ENCODE peak calls at places on chromosomes 5 and 9, in four cellular contexts. L is hepatocyte, K is fibroblast of lung, F is right atrium auricular region. Q is an unnamed sample.

GRCh38 chr9:116316231-116316630 is 162.6 kb downstream of the PAPPA start:
- DNase-seq in L (no peak), K (no peak), F (no peak), Q (no peak)

GRCh38 chr9:22041792-22042191 is 32.7 kb upstream of the CDKN2B start:
- DNase-seq in L (peak; percentile 67), K (peak; percentile 59), F (no peak), Q (no peak)

GRCh38 chr5:31066655-31067328 is 126.7 kb upstream of the CDH6 start:
- DNase-seq in L (no peak), K (no peak), F (no peak), Q (peak; percentile 49)

GRCh38 chr9:104085538-104085937 is 8.6 kb upstream of the SMC2 start:
- DNase-seq in L (no peak), K (no peak), F (no peak), Q (no peak)

GRCh38 chr5:105504-106080 is 13.6 kb downstream of the PLEKHG4B start:
- DNase-seq in L (no peak), K (no peak), F (no peak), Q (no peak)

GRCh38 chr5:948472-949274 is 56.0 kb downstream of the TRIP13 start:
- DNase-seq in L (no peak), K (no peak), F (no peak), Q (no peak)

GRCh38 chr9:121840838-121841760 is 189.7 kb downstream of the DAB2IP start:
- DNase-seq in L (no peak), K (no peak), F (no peak), Q (no peak)

GRCh38 chr9:92607088-92607487 is 62.8 kb downstream of the IPPK start:
- DNase-seq in L (no peak), K (peak; percentile 75), F (no peak), Q (peak; percentile 51)

GRCh38 chr5:136957428-136957827 is 541.7 kb downstream of the SPOCK1 start:
- DNase-seq in L (no peak), K (no peak), F (no peak), Q (no peak)

GRCh38 chr9:119924736-119925135 is 555.5 kb upstream of the BRINP1 start:
- DNase-seq in L (no peak), K (no peak), F (no peak), Q (no peak)

GRCh38 chr9:22052376-22052945 is 43.4 kb upstream of the CDKN2B start:
- DNase-seq in L (peak; percentile 16), K (peak; percentile 94), F (no peak), Q (peak; percentile 99)

GRCh38 chr5:142151436-142152382 is 43.1 kb downstream of the NDFIP1 start:
- DNase-seq in L (peak; percentile 79), K (peak; percentile 91), F (peak; percentile 69), Q (peak; percentile 79)

GRCh38 chr5:108707145-108707544 is 40.6 kb upstream of the FER start:
- DNase-seq in L (no peak), K (no peak), F (no peak), Q (no peak)

GRCh38 chr5:73193592-73193991 is 20.6 kb downstream of the TMEM174 start:
- DNase-seq in L (no peak), K (no peak), F (no peak), Q (no peak)

GRCh38 chr9:91037511-91038482 is 236.2 kb downstream of the SYK start:
- DNase-seq in L (peak; percentile 84), K (peak; percentile 96), F (peak; percentile 77), Q (peak; percentile 77)

GRCh38 chr5:14416709-14417108 is 164.9 kb upstream of the OTULINL start:
- DNase-seq in L (peak; percentile 52), K (no peak), F (no peak), Q (no peak)

GRCh38 chr9:2919347-2919746 is 75.5 kb upstream of the PUM3 start:
- DNase-seq in L (no peak), K (no peak), F (no peak), Q (peak; percentile 15)

GRCh38 chr9:129471201-129472019 is 149.5 kb downstream of the C9orf50 start:
- DNase-seq in L (no peak), K (no peak), F (no peak), Q (no peak)

GRCh38 chr5:87394407-87394806 is 18.3 kb downstream of the CCNH start:
- DNase-seq in L (no peak), K (peak; percentile 87), F (no peak), Q (peak; percentile 41)

GRCh38 chr5:99460701-99461100 is 531.9 kb upstream of the CHD1 start:
- DNase-seq in L (no peak), K (no peak), F (no peak), Q (no peak)

GRCh38 chr5:147712024-147712423 is 70.5 kb downstream of the JAKMIP2 start:
- DNase-seq in L (peak; percentile 21), K (no peak), F (no peak), Q (no peak)

GRCh38 chr9:21527579-21527978 is 45.5 kb upstream of the IFNE start:
- DNase-seq in L (no peak), K (no peak), F (no peak), Q (no peak)

GRCh38 chr5:120535900-120536299 is 71.8 kb downstream of the PRR16 start:
- DNase-seq in L (no peak), K (peak; percentile 50), F (no peak), Q (no peak)

GRCh38 chr9:1429328-1429727 is 379.2 kb downstream of the DMRT2 start:
- DNase-seq in L (no peak), K (no peak), F (no peak), Q (no peak)

DNA sequence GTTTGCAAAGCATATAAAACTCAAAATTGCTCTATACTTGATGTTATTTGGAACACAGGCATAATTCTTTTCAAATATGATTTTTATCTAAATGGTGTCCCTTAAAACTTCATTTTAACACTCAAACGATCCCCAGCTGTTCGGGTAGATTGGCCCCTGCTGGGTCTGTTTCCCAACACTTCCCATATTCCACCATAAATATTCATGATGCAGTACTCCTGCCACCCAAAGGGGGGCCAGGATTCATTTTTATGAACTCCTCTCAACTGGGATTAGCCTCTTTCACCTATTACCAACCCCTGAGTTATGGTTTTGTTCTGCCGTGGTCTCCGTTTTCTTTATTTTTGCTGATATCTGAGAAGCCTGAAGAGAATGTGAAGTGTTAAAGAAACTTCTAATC is 383.9 kb downstream of the DMRT2 start:
- DNase-seq in L (no peak), K (no peak), F (no peak), Q (no peak)
- TF ChIP-seq CTCF in L (no peak), K (peak; percentile 18), F (no peak), Q (peak; percentile 22)

DNA sequence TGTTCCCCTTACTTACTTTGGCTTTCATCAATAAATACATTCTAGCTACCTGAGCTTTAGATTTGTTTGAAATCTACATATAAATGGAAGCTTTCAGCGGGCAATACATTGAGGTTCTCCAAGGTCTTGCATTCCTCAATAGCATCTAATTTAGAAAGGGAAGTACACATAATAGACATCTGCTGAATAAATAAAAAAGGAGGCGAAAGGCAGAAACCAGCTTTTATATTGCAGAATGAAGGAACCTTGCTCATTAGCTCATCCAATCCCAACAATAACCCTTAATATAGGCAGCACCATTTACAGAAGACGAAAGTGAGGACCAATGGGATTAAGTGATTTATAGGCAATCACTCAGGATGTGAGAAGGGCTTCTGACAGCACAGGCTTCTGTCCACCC is 147.5 kb downstream of the MPDZ start:
- DNase-seq in L (no peak), K (no peak), F (no peak), Q (no peak)
- H3K36me3 ChIP-seq in L (no peaks in the 10 kb centered on the region), K (no peaks in the 10 kb centered on the region), F (peaks cover 59% of the 10 kb centered on the region), Q (peaks cover 25% of the 10 kb centered on the region)

GRCh38 chr9:114906922-114907571 is 23.3 kb downstream of the TNFSF8 start:
- DNase-seq in L (peak; percentile 72), K (peak; percentile 59), F (no peak), Q (no peak)

GRCh38 chr9:114910541-114910940 is 19.9 kb downstream of the TNFSF8 start:
- DNase-seq in L (no peak), K (no peak), F (no peak), Q (no peak)

GRCh38 chr9:114908104-114908621 is 22.2 kb downstream of the TNFSF8 start:
- DNase-seq in L (peak; percentile 52), K (no peak), F (no peak), Q (no peak)

GRCh38 chr9:114909657-114910056 is 20.7 kb downstream of the TNFSF8 start:
- DNase-seq in L (no peak), K (no peak), F (no peak), Q (no peak)

GRCh38 chr9:114908796-114909448 is 21.5 kb downstream of the TNFSF8 start:
- DNase-seq in L (no peak), K (no peak), F (no peak), Q (no peak)
- H3K27ac ChIP-seq in L (peak overlapping the region; percentile 82), K (no peak overlapping the region), F (no peak overlapping the region), Q (no peak overlapping the region)

DNA sequence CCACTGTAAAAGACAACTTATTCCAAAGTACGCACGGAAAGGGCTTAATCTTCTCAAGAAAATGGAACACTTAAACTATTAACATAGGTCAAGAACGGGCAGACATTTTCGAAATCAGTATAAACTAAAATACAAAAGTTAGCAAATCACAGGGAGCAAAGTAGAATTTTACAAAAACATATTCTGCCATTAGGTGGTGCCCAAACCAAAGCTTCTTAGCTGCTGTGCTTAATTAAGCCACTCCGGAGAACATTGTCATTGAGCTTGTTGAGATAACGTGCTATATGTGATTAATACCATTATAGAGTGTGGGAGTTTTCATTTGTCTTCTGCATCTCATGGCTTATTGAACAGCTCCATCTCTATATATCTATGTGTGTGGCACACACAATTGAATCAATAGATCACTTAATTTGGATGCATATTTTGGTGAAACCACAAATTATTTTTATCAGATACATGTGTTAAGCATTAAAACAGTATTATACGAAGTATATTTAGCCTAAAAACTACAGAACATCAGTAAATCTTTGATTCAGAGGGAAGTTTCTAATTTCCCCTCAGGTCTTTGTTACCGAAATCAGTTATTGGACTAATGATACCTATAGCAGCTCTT is 23.4 kb downstream of the UBLCP1 start:
- DNase-seq in L (peak; percentile 44), K (peak; percentile 69), F (no peak), Q (no peak)
- TF ChIP-seq CTCF in L (peak; percentile 64), K (peak; percentile 56), F (peak; percentile 24), Q (peak; percentile 55)